ENCODE peak calls at places on chromosomes 7 and 10, in four cellular contexts. One of them, this sample, is unnamed.

GRCh38 chr7:44643206-44643605 is 36.8 kb downstream of the OGDH start:
- DNase-seq in aorta: no peak
- DNase-seq in B cell: no peak
- DNase-seq in HT1080: no peak
- DNase-seq in this sample: no peak

GRCh38 chr7:13850185-13850752 is 139.2 kb downstream of the ETV1 start:
- DNase-seq in HT1080: peak; percentile 99
- DNase-seq in aorta: no peak
- DNase-seq in B cell: no peak
- DNase-seq in this sample: no peak

GRCh38 chr7:12647364-12648219 is 39.8 kb upstream of the ARL4A start:
- DNase-seq in aorta: no peak
- DNase-seq in B cell: no peak
- DNase-seq in HT1080: peak; percentile 75
- DNase-seq in this sample: no peak

GRCh38 chr10:51986531-51986930 is 287.1 kb upstream of the CSTF2T start:
- DNase-seq in B cell: no peak
- DNase-seq in HT1080: no peak
- DNase-seq in aorta: no peak
- DNase-seq in this sample: no peak

GRCh38 chr7:116998567-116998966 is 45.3 kb downstream of the ST7 start:
- DNase-seq in B cell: no peak
- DNase-seq in HT1080: no peak
- DNase-seq in aorta: no peak
- DNase-seq in this sample: no peak

GRCh38 chr7:55556031-55556430 is 16.3 kb downstream of the VOPP1 start:
- DNase-seq in aorta: no peak
- DNase-seq in HT1080: no peak
- DNase-seq in B cell: no peak
- DNase-seq in this sample: no peak

GRCh38 chr7:120053390-120053961 is 219.5 kb upstream of the KCND2 start:
- DNase-seq in B cell: no peak
- DNase-seq in aorta: no peak
- DNase-seq in HT1080: no peak
- DNase-seq in this sample: no peak

GRCh38 chr7:1758859-1759521 is 88.9 kb downstream of the ELFN1 start:
- DNase-seq in B cell: peak; percentile 32
- DNase-seq in HT1080: no peak
- DNase-seq in aorta: no peak
- DNase-seq in this sample: no peak

GRCh38 chr7:137682596-137682995 is 164.2 kb downstream of the DGKI start:
- DNase-seq in B cell: no peak
- DNase-seq in aorta: no peak
- DNase-seq in HT1080: peak; percentile 60
- DNase-seq in this sample: no peak

GRCh38 chr10:97861351-97861750 is 11.7 kb downstream of the GOLGA7B start:
- DNase-seq in B cell: no peak
- DNase-seq in HT1080: peak; percentile 87
- DNase-seq in aorta: no peak
- DNase-seq in this sample: no peak

GRCh38 chr10:23432161-23432560 is 6.7 kb upstream of the OTUD1 start:
- DNase-seq in HT1080: peak; percentile 7
- DNase-seq in B cell: no peak
- DNase-seq in aorta: no peak
- DNase-seq in this sample: no peak

GRCh38 chr10:117186832-117187615 is 10.3 kb upstream of the KCNK18 start:
- DNase-seq in aorta: no peak
- DNase-seq in B cell: no peak
- DNase-seq in HT1080: peak; percentile 55
- DNase-seq in this sample: no peak

GRCh38 chr10:2619472-2619871 is 447.9 kb upstream of the PFKP start:
- DNase-seq in B cell: no peak
- DNase-seq in aorta: no peak
- DNase-seq in HT1080: no peak
- DNase-seq in this sample: no peak

GRCh38 chr10:90007226-90007625 is 305.8 kb downstream of the KIF20B start:
- DNase-seq in aorta: no peak
- DNase-seq in HT1080: peak; percentile 73
- DNase-seq in B cell: no peak
- DNase-seq in this sample: no peak

GRCh38 chr7:85749715-85750453 is 563.0 kb upstream of the SEMA3D start:
- DNase-seq in B cell: no peak
- DNase-seq in HT1080: no peak
- DNase-seq in aorta: no peak
- DNase-seq in this sample: no peak

GRCh38 chr10:117736655-117737054 is 194.1 kb downstream of the EMX2 start:
- DNase-seq in aorta: no peak
- DNase-seq in HT1080: peak; percentile 13
- DNase-seq in B cell: no peak
- DNase-seq in this sample: no peak

GRCh38 chr7:141073173-141073640 is 657 bp upstream of the TMEM178B start:
- DNase-seq in aorta: no peak
- DNase-seq in HT1080: no peak
- DNase-seq in B cell: no peak
- DNase-seq in this sample: peak; percentile 32

GRCh38 chr10:118571123-118571522 is 24.3 kb downstream of the PRLHR start:
- DNase-seq in B cell: no peak
- DNase-seq in aorta: no peak
- DNase-seq in HT1080: no peak
- DNase-seq in this sample: no peak

GRCh38 chr7:28055161-28055544 is 125.4 kb downstream of the JAZF1 start:
- DNase-seq in aorta: no peak
- DNase-seq in HT1080: no peak
- DNase-seq in B cell: no peak
- DNase-seq in this sample: no peak

GRCh38 chr10:70928140-70928539 is 39.8 kb upstream of the PCBD1 start:
- DNase-seq in B cell: no peak
- DNase-seq in HT1080: no peak
- DNase-seq in aorta: no peak
- DNase-seq in this sample: no peak

GRCh38 chr10:89706011-89706410 is 4.6 kb downstream of the KIF20B start:
- DNase-seq in B cell: no peak
- DNase-seq in aorta: no peak
- DNase-seq in HT1080: peak; percentile 9
- DNase-seq in this sample: no peak

GRCh38 chr7:142057101-142057500 is 54.4 kb upstream of the MGAM2 start:
- DNase-seq in HT1080: no peak
- DNase-seq in B cell: no peak
- DNase-seq in aorta: no peak
- DNase-seq in this sample: no peak

GRCh38 chr7:159144756-159145543 is at the start of gene VIPR2:
- DNase-seq in HT1080: no peak
- DNase-seq in aorta: no peak
- DNase-seq in B cell: no peak
- DNase-seq in this sample: no peak

GRCh38 chr7:29000346-29000745 is 42.2 kb upstream of the TRIL start:
- DNase-seq in HT1080: no peak
- DNase-seq in aorta: no peak
- DNase-seq in B cell: no peak
- DNase-seq in this sample: no peak

GRCh38 chr7:4878336-4879335 is 4.9 kb downstream of the RADIL start:
- DNase-seq in aorta: no peak
- DNase-seq in HT1080: no peak
- DNase-seq in B cell: no peak
- DNase-seq in this sample: no peak

GRCh38 chr7:27031289-27032172 is 64.3 kb downstream of the HOXA1 start:
- DNase-seq in aorta: no peak
- DNase-seq in B cell: no peak
- DNase-seq in HT1080: peak; percentile 24
- DNase-seq in this sample: peak; percentile 15

GRCh38 chr10:102410427-102411073 is 8.0 kb downstream of the PSD start:
- DNase-seq in aorta: no peak
- DNase-seq in B cell: no peak
- DNase-seq in HT1080: no peak
- DNase-seq in this sample: no peak

GRCh38 chr7:157710396-157710795 is 373.6 kb downstream of the DNAJB6 start:
- DNase-seq in B cell: no peak
- DNase-seq in HT1080: no peak
- DNase-seq in aorta: no peak
- DNase-seq in this sample: no peak

GRCh38 chr7:98287486-98287959 is 6.0 kb downstream of the BRI3 start:
- DNase-seq in B cell: no peak
- DNase-seq in aorta: no peak
- DNase-seq in HT1080: no peak
- DNase-seq in this sample: no peak